ENCODE peak calls at places on chromosomes 11 and 22, in seven cellular contexts. W is activated T-cell treated with anti-CD3 and anti-CD28 coated beads, Interleukin-2, amount 50 U/mL, for 24 hours; M is LHCN-M2; F is activated naive CD4-positive, alpha-beta T cell treated with anti-CD3 and anti-CD28 coated beads for 36 hours; U is activated CD4-positive, alpha-beta T cell treated with anti-CD3 and anti-CD28 coated beads for 24 hours; R is ELF-1; H is EL. S is an unnamed sample.

GRCh38 chr11:17352925-17353227 is 1.3 kb downstream of the NCR3LG1 start:
- DNase-seq in R (peak), F (peak), U (no peak), W (peak), H (peak), M (peak), S (peak)

GRCh38 chr11:79421820-79422219 is 19.0 kb downstream of the TENM4 start:
- DNase-seq in R (no peak), M (no peak), H (no peak), W (no peak), U (no peak), F (no peak), S (no peak)

GRCh38 chr11:133738624-133739023 is 106.7 kb downstream of the SPATA19 start:
- DNase-seq in R (no peak), F (no peak), M (no peak), U (no peak), W (no peak), H (no peak), S (no peak)

GRCh38 chr11:108871152-108871551 is 206.3 kb downstream of the DDX10 start:
- DNase-seq in U (no peak), R (no peak), M (peak), H (peak), W (no peak), F (peak), S (peak)

GRCh38 chr11:86035164-86035563 is 33.7 kb downstream of the PICALM start:
- DNase-seq in U (no peak), R (no peak), F (no peak), M (peak), W (no peak), H (no peak), S (no peak)

GRCh38 chr22:29359469-29359868 is 28.9 kb downstream of the AP1B1 start:
- DNase-seq in U (no peak), F (no peak), M (peak), R (peak), H (peak), W (no peak), S (peak)

GRCh38 chr11:74138572-74138971 is 32.2 kb downstream of the C2CD3 start:
- DNase-seq in H (peak), W (no peak), F (no peak), U (no peak), R (peak), M (peak), S (peak)

GRCh38 chr22:21937041-21937820 is 15.4 kb downstream of the PPM1F start:
- DNase-seq in F (no peak), M (peak), R (no peak), H (no peak), U (no peak), W (no peak), S (peak)

GRCh38 chr11:2559527-2560311 is 114.9 kb downstream of the KCNQ1 start:
- DNase-seq in M (no peak), U (no peak), H (no peak), W (no peak), R (no peak), F (peak), S (no peak)

GRCh38 chr22:43387815-43388214 is 24.0 kb upstream of the MPPED1 start:
- DNase-seq in F (no peak), H (no peak), U (no peak), M (no peak), R (no peak), W (no peak), S (no peak)

GRCh38 chr11:12840871-12841516 is 166.8 kb downstream of the TEAD1 start:
- DNase-seq in H (peak), R (peak), M (peak), U (no peak), W (no peak), F (no peak), S (no peak)

GRCh38 chr22:40224702-40225101 is 47.0 kb downstream of the TNRC6B start:
- DNase-seq in W (peak), F (peak), H (no peak), R (no peak), M (no peak), U (no peak), S (peak)

GRCh38 chr11:102171101-102171500 is 60.9 kb downstream of the YAP1 start:
- DNase-seq in R (no peak), U (no peak), H (peak), M (peak), F (no peak), W (no peak), S (peak)

GRCh38 chr22:20494978-20495860 is at the start of gene KLHL22:
- DNase-seq in F (peak), U (no peak), W (no peak), H (peak), M (peak), R (peak), S (peak)

GRCh38 chr11:46017341-46017740 is 94.9 kb downstream of the LARGE2 start:
- DNase-seq in H (no peak), R (no peak), W (no peak), U (no peak), M (no peak), F (no peak), S (no peak)

GRCh38 chr11:34655335-34656008 is 34.6 kb downstream of the EHF start:
- DNase-seq in U (no peak), H (peak), M (peak), W (no peak), F (no peak), R (no peak), S (peak)

GRCh38 chr11:72308226-72309073 is 64.5 kb upstream of the PHOX2A start:
- DNase-seq in U (no peak), R (no peak), H (peak), F (no peak), M (no peak), W (no peak), S (peak)

GRCh38 chr11:67494371-67495233 is 10.6 kb downstream of the PITPNM1 start:
- DNase-seq in R (no peak), H (no peak), U (no peak), W (no peak), F (no peak), M (no peak), S (no peak)

GRCh38 chr11:1546536-1547466 is 25.3 kb downstream of the DUSP8 start:
- DNase-seq in M (no peak), U (peak), W (peak), H (peak), R (peak), F (peak), S (peak)

GRCh38 chr22:37491559-37492427 is 5.6 kb upstream of the MFNG start:
- DNase-seq in R (no peak), W (no peak), F (no peak), M (no peak), H (no peak), U (no peak), S (peak)

GRCh38 chr11:61975638-61976419 is 8.4 kb upstream of the FTH1 start:
- DNase-seq in H (no peak), F (no peak), U (no peak), W (no peak), M (no peak), R (no peak), S (no peak)

GRCh38 chr22:23222033-23222840 is 41.9 kb downstream of the BCR start:
- DNase-seq in H (no peak), U (no peak), W (no peak), F (no peak), R (no peak), M (no peak), S (no peak)

GRCh38 chr11:17839973-17840611 is 105.5 kb downstream of the KCNC1 start:
- DNase-seq in R (no peak), H (no peak), F (no peak), M (peak), U (no peak), W (no peak), S (peak)

GRCh38 chr11:129247129-129247528 is 55.0 kb upstream of the ARHGAP32 start:
- DNase-seq in R (no peak), U (no peak), M (no peak), F (no peak), W (no peak), H (peak), S (peak)

GRCh38 chr22:27801197-27801615 is 350 bp downstream of the MN1 start:
- DNase-seq in U (no peak), R (peak), F (peak), W (no peak), M (peak), H (peak), S (peak)

GRCh38 chr22:22070371-22070824 is 87.8 kb upstream of the TOP3B start:
- DNase-seq in M (no peak), H (no peak), R (no peak), W (no peak), F (no peak), U (no peak), S (peak)

GRCh38 chr22:25282671-25283561 is 63.5 kb downstream of the CRYBB2 start:
- DNase-seq in H (no peak), R (peak), U (no peak), M (no peak), F (no peak), W (peak), S (no peak)

GRCh38 chr11:68751331-68751856 is at the start of gene TESMIN:
- DNase-seq in U (peak), H (peak), F (peak), R (peak), W (peak), M (no peak), S (peak)

GRCh38 chr11:47152126-47152952 is 24.3 kb downstream of the ARFGAP2 start:
- DNase-seq in H (no peak), F (no peak), U (no peak), M (no peak), R (no peak), W (no peak), S (no peak)

GRCh38 chr11:128981254-128981653 is 38.6 kb upstream of the TP53AIP1 start:
- DNase-seq in W (no peak), H (no peak), R (no peak), M (no peak), F (no peak), U (no peak), S (peak)

GRCh38 chr11:3617990-3618389 is 23.8 kb downstream of the ART5 start:
- DNase-seq in W (peak), U (no peak), R (peak), F (no peak), M (no peak), H (no peak), S (no peak)

GRCh38 chr22:49422668-49423067 is 405.0 kb downstream of the BRD1 start:
- DNase-seq in H (no peak), R (no peak), U (no peak), F (no peak), W (no peak), M (no peak), S (no peak)

GRCh38 chr11:45921561-45922424 is 663 bp upstream of the LARGE2 start:
- DNase-seq in U (no peak), R (peak), W (peak), F (no peak), H (no peak), M (no peak), S (peak)

GRCh38 chr11:133323354-133323753 is 208.9 kb downstream of the OPCML start:
- DNase-seq in F (no peak), R (peak), W (no peak), H (no peak), U (no peak), M (no peak), S (no peak)

GRCh38 chr22:49373289-49373666 is 454.4 kb downstream of the BRD1 start:
- DNase-seq in M (no peak), H (no peak), W (no peak), R (no peak), U (no peak), F (no peak), S (no peak)

GRCh38 chr11:61749607-61750217 is 2.7 kb upstream of the MYRF start:
- DNase-seq in R (peak), U (no peak), W (no peak), H (no peak), F (no peak), M (no peak), S (no peak)

GRCh38 chr22:39409630-39410029 is 10.1 kb downstream of the TAB1 start:
- DNase-seq in W (no peak), M (no peak), U (no peak), H (no peak), F (no peak), R (no peak), S (no peak)

GRCh38 chr11:110141812-110142211 is 48.6 kb downstream of the ZC3H12C start:
- DNase-seq in M (no peak), F (no peak), U (no peak), W (no peak), R (no peak), H (no peak), S (no peak)

S was measured in kidney tubule cell.